ENCODE peak calls at places on chromosome 1, in ten cellular contexts. Y is NB4, R is prostate gland, U is GM12878, K is heart left ventricle, E is uterus, C is IMR-90, F is transverse colon, A is ovary, Z is breast epithelium. L is an unnamed sample.

GRCh38 chr1:115140442-115141144 is 51.3 kb upstream of the TSPAN2 start:
- DNase-seq in Y (no peak), R (no peak), U (no peak), K (no peak), E (no peak), C (no peak), F (no peak), A (no peak), Z (no peak), L (peak; percentile 68)

GRCh38 chr1:25047506-25048240 is 117.6 kb upstream of the RUNX3 start:
- DNase-seq in Y (no peak), R (no peak), U (no peak), K (no peak), E (no peak), C (no peak), F (no peak), A (no peak), Z (no peak), L (no peak)

GRCh38 chr1:198169704-198170103 is 12.9 kb downstream of the NEK7 start:
- DNase-seq in Y (no peak), R (no peak), U (no peak), K (no peak), E (no peak), C (no peak), F (no peak), A (no peak), Z (no peak), L (no peak)

GRCh38 chr1:34856697-34857096 is 2.9 kb downstream of the SMIM12 start:
- DNase-seq in Y (no peak), R (no peak), U (no peak), K (no peak), E (no peak), C (no peak), F (no peak), A (no peak), Z (no peak), L (no peak)

GRCh38 chr1:207838156-207839082 is 72.5 kb downstream of the CD34 start:
- DNase-seq in Y (no peak), R (peak; percentile 65), U (no peak), K (peak; percentile 79), E (peak; percentile 81), C (no peak), F (no peak), A (peak; percentile 71), Z (peak; percentile 71), L (no peak)

GRCh38 chr1:50610563-50610962 is 187.3 kb upstream of the DMRTA2 start:
- DNase-seq in Y (no peak), R (no peak), U (peak; percentile 36), K (no peak), E (no peak), C (no peak), F (no peak), A (no peak), Z (no peak), L (no peak)

GRCh38 chr1:179995576-179995975 is 41.0 kb downstream of the CEP350 start:
- DNase-seq in Y (no peak), R (no peak), U (no peak), K (no peak), E (no peak), C (no peak), F (no peak), A (no peak), Z (no peak), L (no peak)

GRCh38 chr1:151006331-151007052 is at the start of gene MINDY1:
- DNase-seq in Y (peak; percentile 84), R (peak; percentile 70), U (peak; percentile 32), K (peak; percentile 72), E (peak; percentile 81), C (peak; percentile 89), F (peak; percentile 81), A (peak; percentile 63), Z (peak; percentile 74), L (no peak)

DNA sequence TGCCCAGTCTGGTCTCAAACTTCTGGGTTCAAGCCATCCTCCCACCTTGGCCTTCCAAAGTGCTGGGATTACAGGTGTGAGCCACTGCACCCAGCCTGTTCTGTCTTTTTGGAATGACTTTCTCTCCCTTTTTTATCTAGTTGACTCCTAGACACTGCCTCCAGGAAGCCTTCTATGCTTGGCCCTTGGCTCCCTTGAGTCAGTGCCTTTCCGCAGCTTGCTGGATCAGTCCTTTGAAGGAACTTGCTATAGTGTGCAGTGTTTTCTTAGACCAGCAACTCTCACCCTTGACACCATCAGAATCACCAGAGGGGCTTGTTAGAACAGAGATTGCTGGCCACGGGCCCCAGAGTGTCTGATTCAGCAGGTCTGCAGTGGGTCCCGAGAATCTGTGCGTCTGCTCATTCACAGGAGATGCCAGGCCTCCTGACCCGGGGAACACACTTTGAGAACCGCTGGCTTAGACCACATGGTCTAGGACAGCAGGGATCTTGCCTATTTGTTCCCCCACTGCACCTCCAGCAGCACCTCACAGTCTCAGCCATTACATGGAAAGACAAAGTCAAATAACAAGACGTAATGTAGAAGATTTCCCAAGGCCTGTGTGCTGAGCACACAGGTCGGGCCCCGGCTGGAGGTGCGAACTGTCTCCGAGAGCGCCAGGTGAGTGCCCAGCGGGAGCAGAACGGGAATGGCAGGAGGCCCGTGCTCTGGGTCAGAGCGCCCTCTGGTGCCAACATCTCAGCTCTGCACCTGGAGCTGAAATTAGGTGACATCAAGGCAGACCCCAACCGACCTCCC is 27.4 kb upstream of the CTPS1 start:
- DNase-seq in Y (peak; percentile 53), R (peak; percentile 79), U (no peak), K (peak; percentile 68), E (peak; percentile 74), C (peak; percentile 29), F (peak; percentile 77), A (peak; percentile 63), Z (peak; percentile 72), L (no peak)
- TF ChIP-seq CTCF in Y (peak; percentile 72), R (peak; percentile 95), U (peak; percentile 92), K (peak; percentile 93), E (peak; percentile 90), C (peak; percentile 90), F (peak; percentile 92), A (peak; percentile 73), Z (peak; percentile 92), L (peak; percentile 91)

DNA sequence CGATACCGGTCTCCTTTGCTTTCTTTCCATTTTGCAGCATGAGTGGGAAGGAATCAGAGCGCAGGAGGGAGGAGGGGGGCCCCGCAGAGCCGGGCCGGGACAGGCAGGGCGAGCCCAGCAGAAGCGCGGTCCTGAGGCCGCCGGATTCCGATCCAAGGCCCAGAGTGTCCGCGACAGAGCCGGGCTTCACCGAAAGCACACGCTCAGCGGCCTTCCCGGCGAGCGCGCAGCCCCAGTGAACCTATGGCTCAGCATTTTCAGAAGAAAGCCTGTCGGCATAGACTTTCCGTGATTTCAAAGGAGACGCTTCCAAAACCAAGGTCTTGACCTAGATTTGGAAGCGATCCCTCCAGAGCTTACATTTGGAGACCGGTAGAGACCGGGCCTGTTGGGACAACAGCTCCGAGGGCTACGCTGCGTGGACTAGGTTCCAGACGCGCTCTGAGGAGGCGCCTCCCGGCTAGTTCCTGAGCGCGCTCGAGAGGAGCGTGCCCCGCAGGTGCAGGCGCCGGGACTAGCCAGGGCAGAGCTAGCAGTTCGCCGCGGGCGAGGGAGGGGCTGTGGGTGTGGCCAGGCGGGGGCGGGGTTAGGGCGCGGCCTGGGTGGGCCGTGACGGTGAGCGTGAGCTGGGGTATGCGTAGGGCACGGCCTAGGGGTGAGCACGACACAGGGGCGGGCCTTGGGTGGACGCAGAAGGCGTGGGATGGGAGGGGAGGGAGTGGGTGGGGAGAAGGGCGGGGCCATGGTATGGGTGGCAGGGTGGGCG is 27.8 kb upstream of the PRSS38 start:
- DNase-seq in Y (peak; percentile 88), R (peak; percentile 94), U (peak; percentile 88), K (peak; percentile 92), E (peak; percentile 95), C (peak; percentile 93), F (peak; percentile 95), A (peak; percentile 87), Z (peak; percentile 86), L (peak; percentile 97)
- TF ChIP-seq POLR2A in Y (no peak), R (peak; percentile 78), U (peak; percentile 68), K (no peak), E (peak; percentile 28), C (no peak), F (peak; percentile 77), A (no peak), Z (no peak), L (no peak)

GRCh38 chr1:153563339-153563952 is 2.2 kb downstream of the S100A2 start:
- DNase-seq in Y (no peak), R (no peak), U (no peak), K (no peak), E (no peak), C (no peak), F (no peak), A (peak; percentile 22), Z (no peak), L (no peak)

GRCh38 chr1:153561401-153561985 is 4.2 kb downstream of the S100A2 start:
- DNase-seq in Y (no peak), R (no peak), U (no peak), K (no peak), E (no peak), C (no peak), F (no peak), A (no peak), Z (no peak), L (no peak)

GRCh38 chr1:153557877-153558276 is 7.8 kb downstream of the S100A2 start:
- DNase-seq in Y (no peak), R (no peak), U (no peak), K (no peak), E (no peak), C (no peak), F (no peak), A (no peak), Z (no peak), L (no peak)

GRCh38 chr1:153560771-153561170 is 4.9 kb downstream of the S100A2 start:
- DNase-seq in Y (no peak), R (no peak), U (no peak), K (no peak), E (no peak), C (no peak), F (no peak), A (peak; percentile 2), Z (no peak), L (no peak)

DNA sequence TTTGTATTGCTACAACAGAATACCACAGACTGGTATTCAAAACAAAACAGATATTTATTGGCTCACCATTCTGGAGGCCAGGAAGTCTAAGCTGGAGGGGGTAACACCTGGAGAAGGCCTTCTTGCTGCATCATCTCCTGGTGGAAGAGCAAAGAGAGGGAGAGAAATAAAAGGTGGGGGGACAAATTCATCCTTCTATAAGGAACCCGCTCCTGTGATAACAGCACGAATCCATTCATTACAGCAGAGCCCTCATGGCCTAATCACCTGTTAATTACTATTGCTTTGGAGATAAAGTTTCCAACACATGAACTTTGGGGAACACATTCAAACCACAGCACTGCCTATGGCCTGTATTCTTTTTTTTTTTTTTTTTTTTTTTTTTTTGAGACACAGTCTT is 5.4 kb downstream of the S100A2 start:
- DNase-seq in Y (no peak), R (no peak), U (no peak), K (no peak), E (no peak), C (no peak), F (no peak), A (no peak), Z (no peak), L (no peak)
- TF ChIP-seq CTCF in Y (no peak), R (no peak), U (no peak), K (no peak), E (no peak), C (no peak), F (no peak), A (no peak), Z (no peak), L (no peak)

DNA sequence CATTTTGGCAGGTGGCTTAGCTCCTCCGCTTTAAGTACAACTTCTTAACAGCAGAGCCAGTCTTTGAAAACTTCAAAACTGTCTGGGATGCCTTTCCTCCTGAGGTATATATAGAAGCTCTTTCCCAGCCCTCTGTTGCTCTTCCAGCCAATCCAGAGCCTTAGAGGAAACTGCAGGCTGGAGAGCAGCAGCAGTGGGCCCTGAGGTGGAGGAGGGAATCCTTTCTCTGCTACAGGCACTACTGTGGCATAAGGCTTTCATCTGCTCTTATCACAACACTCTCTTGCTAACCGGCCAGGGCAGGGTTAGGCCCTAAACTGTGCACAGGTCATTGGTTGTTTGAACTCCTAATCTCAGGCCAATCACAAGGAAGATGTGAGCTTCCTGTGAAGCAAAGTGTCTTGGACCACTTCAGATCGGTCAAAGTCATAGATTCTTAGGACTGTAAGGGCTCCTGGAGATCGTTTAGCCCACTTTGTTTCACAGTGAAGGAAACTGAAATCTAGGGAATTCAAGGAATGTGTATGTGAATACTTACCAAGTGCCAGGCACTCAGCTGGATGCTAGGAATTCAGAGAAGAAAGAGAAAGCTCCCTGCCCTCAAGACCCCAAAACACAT is at the start of gene RGS5:
- DNase-seq in Y (no peak), R (no peak), U (no peak), K (no peak), E (no peak), C (peak; percentile 40), F (no peak), A (no peak), Z (no peak), L (no peak)
- TF ChIP-seq POLR2A in Y (no peak), R (no peak), U (no peak), K (no peak), E (no peak), C (no peak), F (no peak), A (no peak), Z (no peak), L (no peak)

L was measured in esophagus muscularis mucosa.